ENCODE peak calls at places on chromosomes 12 and 14, in six cellular contexts. B is heart left ventricle, G is progenitor cell of endocrine pancreas, F is right atrium auricular region, D is foreskin fibroblast, X is spleen. P is an unnamed sample.

GRCh38 chr12:76410371-76410770 is 62.2 kb upstream of the BBS10 start:
- DNase-seq in X (no peak), B (no peak), D (no peak), G (no peak), F (no peak), P (no peak)

GRCh38 chr14:75289840-75290388 is 11.3 kb downstream of the FOS start:
- DNase-seq in D (no peak), G (no peak), F (no peak), B (no peak), X (no peak), P (no peak)

GRCh38 chr12:67940780-67941243 is 48.4 kb upstream of the IFNG-AS1 start:
- DNase-seq in B (no peak), F (no peak), D (peak; percentile 43), X (no peak), G (no peak), P (no peak)

GRCh38 chr14:20295067-20295466 is 10.7 kb downstream of the TTC5 start:
- DNase-seq in X (no peak), D (no peak), B (no peak), G (no peak), F (no peak), P (no peak)

GRCh38 chr12:442235-442884 is 17.4 kb upstream of the B4GALNT3 start:
- DNase-seq in F (peak; percentile 71), G (peak; percentile 74), X (no peak), D (peak; percentile 17), B (no peak), P (no peak)

GRCh38 chr12:6778212-6778570 is 5.9 kb downstream of the LAG3 start:
- DNase-seq in D (no peak), B (no peak), G (no peak), X (no peak), F (no peak), P (no peak)

GRCh38 chr12:29415111-29415510 is 34.1 kb upstream of the ERGIC2 start:
- DNase-seq in X (no peak), D (no peak), G (no peak), F (no peak), B (no peak), P (no peak)

GRCh38 chr12:91811481-91812287 is 334.0 kb downstream of the BTG1 start:
- DNase-seq in B (peak; percentile 56), G (peak; percentile 44), X (peak; percentile 85), D (peak; percentile 58), F (peak; percentile 86), P (no peak)

GRCh38 chr12:112380663-112381420 is 1.4 kb downstream of the HECTD4 start:
- DNase-seq in G (no peak), D (no peak), X (peak; percentile 76), F (peak; percentile 44), B (no peak), P (no peak)

GRCh38 chr12:118456741-118457140 is 80.4 kb downstream of the SUDS3 start:
- DNase-seq in F (no peak), B (no peak), D (no peak), G (no peak), X (no peak), P (no peak)

GRCh38 chr12:55724940-55725309 is 3.9 kb downstream of the CD63 start:
- DNase-seq in G (no peak), B (no peak), X (no peak), D (no peak), F (peak; percentile 57), P (no peak)

GRCh38 chr14:65281991-65282908 is 130.3 kb upstream of the FUT8 start:
- DNase-seq in G (no peak), B (no peak), D (peak; percentile 84), X (no peak), F (no peak), P (no peak)

GRCh38 chr14:23167006-23167847 is 16.2 kb downstream of the SLC7A8 start:
- DNase-seq in X (no peak), B (no peak), G (no peak), D (no peak), F (no peak), P (no peak)

GRCh38 chr14:56902413-56902812 is 92.1 kb upstream of the OTX2 start:
- DNase-seq in B (no peak), D (no peak), F (no peak), X (no peak), G (no peak), P (no peak)

GRCh38 chr14:73783107-73783727 is 68.4 kb upstream of the PTGR2 start:
- DNase-seq in G (no peak), F (no peak), D (no peak), X (peak; percentile 63), B (no peak), P (no peak)

GRCh38 chr14:70796551-70796950 is 12.8 kb downstream of the MAP3K9 start:
- DNase-seq in X (no peak), B (no peak), F (no peak), D (no peak), G (no peak), P (no peak)

DNA sequence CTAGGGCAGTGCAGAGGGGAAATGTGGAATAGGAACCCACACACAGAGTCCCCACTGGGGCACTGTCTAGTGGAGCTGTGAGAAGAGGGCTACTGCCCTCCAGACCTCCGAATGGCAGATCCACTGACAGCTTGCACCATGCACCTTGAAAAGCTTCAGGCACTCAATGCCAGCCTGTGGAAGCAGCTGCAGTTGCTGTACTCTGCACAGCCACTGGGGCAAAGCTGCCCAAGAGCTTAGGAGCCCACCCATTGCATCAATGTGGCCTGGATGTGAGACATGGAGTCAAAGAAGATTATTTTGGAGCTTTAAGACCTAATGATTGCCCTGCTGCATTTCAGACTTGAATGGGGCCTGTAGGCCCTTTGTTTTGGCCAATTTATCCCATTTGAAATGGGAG is 21.7 kb upstream of the CCDC88C start:
- DNase-seq in D (no peak), G (no peak), B (no peak), X (no peak), F (no peak), P (no peak)
- TF ChIP-seq CTCF in D (no peak), G (no peak), B (no peak), X (no peak), F (no peak), P (no peak)

GRCh38 chr14:103897075-103897947 is 30.9 kb upstream of the TDRD9 start:
- DNase-seq in B (peak; percentile 66), D (no peak), X (no peak), F (no peak), G (no peak), P (no peak)
- TF ChIP-seq CTCF in B (no peak), D (no peak), X (no peak), F (no peak), G (no peak), P (no peak)

GRCh38 chr12:65556676-65557424 is 267.4 kb upstream of the HMGA2 start:
- DNase-seq in B (peak; percentile 77), G (peak; percentile 78), X (peak; percentile 91), F (peak; percentile 79), D (peak; percentile 80), P (peak; percentile 91)

GRCh38 chr12:65561798-65562382 is 262.4 kb upstream of the HMGA2 start:
- DNase-seq in X (no peak), D (peak; percentile 90), G (no peak), B (no peak), F (no peak), P (no peak)

GRCh38 chr12:65557425-65558167 is 266.7 kb upstream of the HMGA2 start:
- DNase-seq in G (no peak), X (no peak), F (no peak), D (no peak), B (no peak), P (no peak)
- TF ChIP-seq CTCF in G (no peak), X (no peak), F (no peak), D (no peak), B (no peak), P (no peak)

GRCh38 chr12:96399081-96399918 is 939 bp downstream of the CDK17 start:
- DNase-seq in G (peak; percentile 49), D (peak; percentile 62), F (peak; percentile 82), B (peak; percentile 88), X (peak; percentile 96), P (peak; percentile 94)
- TF ChIP-seq CTCF in G (no peak), D (peak; percentile 31), F (no peak), B (no peak), X (no peak), P (peak; percentile 14)

P was measured in chondrocyte.